ENCODE peak calls at places on chromosomes 3 and 15, in four cellular contexts. One of them, this sample, is unnamed.

GRCh38 chr15:101501703-101502373 is 12.3 kb upstream of the PCSK6 start:
- DNase-seq in HepG2: peak; percentile 66
- DNase-seq in HCT116: peak; percentile 22
- DNase-seq in A549: peak; percentile 51
- DNase-seq in this sample: peak; percentile 34

GRCh38 chr3:58242340-58242739 is 4.7 kb downstream of the ABHD6 start:
- DNase-seq in HepG2: no peak
- DNase-seq in A549: no peak
- DNase-seq in HCT116: no peak
- DNase-seq in this sample: no peak

GRCh38 chr3:132332082-132332964 is 15.1 kb downstream of the ACP3 start:
- DNase-seq in A549: no peak
- DNase-seq in HepG2: no peak
- DNase-seq in HCT116: no peak
- DNase-seq in this sample: no peak

GRCh38 chr15:101537681-101538080 is 48.2 kb upstream of the PCSK6 start:
- DNase-seq in HCT116: no peak
- DNase-seq in A549: no peak
- DNase-seq in HepG2: peak; percentile 90
- DNase-seq in this sample: no peak

GRCh38 chr15:88375234-88375926 is 91.8 kb downstream of the MRPL46 start:
- DNase-seq in HepG2: no peak
- DNase-seq in HCT116: no peak
- DNase-seq in A549: peak; percentile 68
- DNase-seq in this sample: no peak

GRCh38 chr3:15743587-15744009 is 54.2 kb downstream of the ANKRD28 start:
- DNase-seq in A549: no peak
- DNase-seq in HCT116: no peak
- DNase-seq in HepG2: no peak
- DNase-seq in this sample: no peak

GRCh38 chr3:53288214-53288613 is 32.4 kb upstream of the TKT start:
- DNase-seq in HepG2: no peak
- DNase-seq in HCT116: no peak
- DNase-seq in A549: no peak
- DNase-seq in this sample: no peak

GRCh38 chr15:50911001-50911400 is 2.5 kb downstream of the AP4E1 start:
- DNase-seq in HCT116: no peak
- DNase-seq in HepG2: no peak
- DNase-seq in A549: no peak
- DNase-seq in this sample: no peak

GRCh38 chr3:86388848-86389247 is 602.1 kb downstream of the VGLL3 start:
- DNase-seq in HepG2: peak; percentile 2
- DNase-seq in HCT116: no peak
- DNase-seq in A549: peak; percentile 2
- DNase-seq in this sample: no peak

GRCh38 chr3:123286308-123287023 is 84.7 kb downstream of the SEC22A start:
- DNase-seq in A549: peak; percentile 70
- DNase-seq in HepG2: peak; percentile 48
- DNase-seq in HCT116: peak; percentile 31
- DNase-seq in this sample: peak; percentile 52

GRCh38 chr15:76199106-76200082 is 111.9 kb downstream of the ETFA start:
- DNase-seq in A549: no peak
- DNase-seq in HepG2: no peak
- DNase-seq in HCT116: peak; percentile 39
- DNase-seq in this sample: no peak

GRCh38 chr15:79310985-79311900 is at the start of gene TMED3:
- DNase-seq in HCT116: peak; percentile 73
- DNase-seq in A549: peak; percentile 90
- DNase-seq in HepG2: peak; percentile 85
- DNase-seq in this sample: peak; percentile 85
- TF ChIP-seq POLR2A in HCT116: no peak
- TF ChIP-seq POLR2A in A549: peak; percentile 95
- TF ChIP-seq POLR2A in HepG2: peak; percentile 76
- TF ChIP-seq POLR2A in this sample: peak; percentile 77

DNA sequence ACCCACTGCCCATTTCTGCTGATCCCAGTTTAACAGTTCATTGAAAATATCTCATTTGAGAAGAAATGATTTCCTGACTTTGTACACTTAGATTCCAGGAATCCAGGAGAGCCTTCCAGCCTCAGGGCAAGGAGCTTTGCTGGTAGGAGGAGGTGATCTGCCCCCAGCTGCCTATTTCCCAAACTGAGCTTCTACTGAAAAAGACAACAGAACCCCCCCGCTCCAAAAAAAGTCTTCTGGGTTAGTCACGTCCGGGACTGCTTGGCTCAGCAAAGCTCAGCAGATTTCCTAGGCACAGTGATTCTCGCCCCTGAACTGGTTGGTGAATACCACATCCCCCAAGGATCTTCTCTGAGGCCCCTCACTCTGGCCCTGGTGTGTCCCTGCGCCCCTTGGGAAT is 13.1 kb downstream of the SLC6A6 start:
- DNase-seq in HCT116: no peak
- DNase-seq in A549: no peak
- DNase-seq in HepG2: no peak
- DNase-seq in this sample: no peak
- H3K4me2 ChIP-seq in HCT116: no peak overlapping the region
- H3K4me2 ChIP-seq in A549: peak overlapping the region; percentile 62
- H3K4me2 ChIP-seq in HepG2: no peak overlapping the region
- H3K4me2 ChIP-seq in this sample: no peak overlapping the region

DNA sequence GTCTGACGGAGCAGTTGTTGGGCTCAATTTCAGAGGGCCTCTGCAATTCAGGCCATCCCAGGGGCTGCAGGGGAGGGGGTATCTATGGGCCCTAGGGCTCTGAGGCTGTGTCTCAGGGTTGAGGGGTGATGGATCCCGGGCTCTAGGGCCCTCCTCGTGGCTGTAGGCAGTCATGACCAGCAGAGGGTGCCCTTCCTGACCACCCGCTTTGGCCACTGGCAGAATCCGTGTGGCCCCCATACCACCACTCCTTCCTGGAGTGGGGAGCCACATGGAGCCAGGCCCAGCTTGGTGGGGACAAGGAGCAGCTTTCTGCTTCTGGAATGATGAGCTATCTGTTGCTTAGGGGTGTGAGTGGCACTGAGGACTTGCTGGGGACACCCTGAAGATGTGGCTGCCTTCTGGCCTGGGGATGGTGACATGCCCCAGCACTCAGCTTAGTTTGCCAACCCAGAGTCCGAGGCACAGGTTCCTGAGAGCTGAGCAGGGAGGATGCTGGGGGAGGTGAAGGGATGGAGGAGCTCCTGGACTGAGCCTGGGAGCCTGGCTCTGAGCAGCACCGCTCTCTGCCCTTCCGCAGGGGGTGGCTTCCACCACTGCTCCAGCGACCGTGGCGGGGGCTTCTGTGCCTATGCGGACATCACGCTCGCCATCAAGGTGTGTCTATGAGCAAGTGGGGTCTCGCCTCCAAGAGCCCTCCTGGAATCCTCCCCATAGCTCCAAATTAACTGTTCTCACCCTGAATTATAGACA is 20.2 kb downstream of the HDAC11 start:
- DNase-seq in HCT116: no peak
- DNase-seq in HepG2: no peak
- DNase-seq in A549: no peak
- DNase-seq in this sample: no peak
- TF ChIP-seq MAX in HCT116: no peak
- TF ChIP-seq MAX in HepG2: no peak
- TF ChIP-seq MAX in A549: peak; percentile 27
- TF ChIP-seq MAX in this sample: no peak

GRCh38 chr15:31484986-31485385 is 158.4 kb downstream of the KLF13 start:
- DNase-seq in A549: no peak
- DNase-seq in HCT116: no peak
- DNase-seq in HepG2: no peak
- DNase-seq in this sample: no peak

GRCh38 chr15:31482122-31482922 is 155.7 kb downstream of the KLF13 start:
- DNase-seq in HepG2: no peak
- DNase-seq in HCT116: no peak
- DNase-seq in A549: no peak
- DNase-seq in this sample: no peak

GRCh38 chr15:31484369-31484951 is 157.8 kb downstream of the KLF13 start:
- DNase-seq in A549: no peak
- DNase-seq in HepG2: no peak
- DNase-seq in HCT116: no peak
- DNase-seq in this sample: no peak

GRCh38 chr15:31483924-31484368 is 157.3 kb downstream of the KLF13 start:
- DNase-seq in HCT116: no peak
- DNase-seq in HepG2: no peak
- DNase-seq in A549: no peak
- DNase-seq in this sample: no peak

GRCh38 chr15:31483053-31483923 is 156.7 kb downstream of the KLF13 start:
- DNase-seq in A549: no peak
- DNase-seq in HepG2: no peak
- DNase-seq in HCT116: no peak
- DNase-seq in this sample: no peak
- TF ChIP-seq POLR2A in A549: no peak
- TF ChIP-seq POLR2A in HepG2: no peak
- TF ChIP-seq POLR2A in HCT116: no peak
- TF ChIP-seq POLR2A in this sample: no peak

GRCh38 chr15:79170256-79170664 is 79.7 kb upstream of the RASGRF1 start:
- DNase-seq in A549: peak; percentile 52
- DNase-seq in HCT116: no peak
- DNase-seq in HepG2: no peak
- DNase-seq in this sample: no peak
- H3K4me2 ChIP-seq in A549: peak overlapping the region; percentile 74
- H3K4me2 ChIP-seq in HCT116: peak overlapping the region; percentile 89
- H3K4me2 ChIP-seq in HepG2: no peak overlapping the region
- H3K4me2 ChIP-seq in this sample: no peak overlapping the region

GRCh38 chr15:84598250-84598649 is 2.6 kb upstream of the ZSCAN2 start:
- DNase-seq in A549: no peak
- DNase-seq in HepG2: no peak
- DNase-seq in HCT116: no peak
- DNase-seq in this sample: no peak
- TF ChIP-seq MAX in A549: no peak
- TF ChIP-seq MAX in HepG2: no peak
- TF ChIP-seq MAX in HCT116: no peak
- TF ChIP-seq MAX in this sample: no peak

This sample was measured in endothelial cell of umbilical vein.